ENCODE peak calls at places on chromosome 2, in nine cellular contexts. L is HepG2, W is heart left ventricle, U is GM12878, V is ovary, I is uterus, G is A549, F is IMR-90, T is sigmoid colon. M is an unnamed sample.

GRCh38 chr2:151637284-151637781 is 96.9 kb downstream of the NEB start:
- DNase-seq in L (no peak), W (no peak), U (peak; percentile 11), V (no peak), I (no peak), G (no peak), F (no peak), T (no peak), M (no peak)

GRCh38 chr2:10814571-10815331 is 2.2 kb upstream of the PDIA6 start:
- DNase-seq in L (peak; percentile 23), W (no peak), U (no peak), V (no peak), I (no peak), G (no peak), F (no peak), T (peak; percentile 48), M (no peak)

GRCh38 chr2:11743846-11744553 is 2.4 kb upstream of the LPIN1 start:
- DNase-seq in L (peak; percentile 90), W (peak; percentile 96), U (peak; percentile 82), V (peak; percentile 93), I (peak; percentile 95), G (peak; percentile 99), F (peak; percentile 100), T (peak; percentile 98), M (peak; percentile 94)

GRCh38 chr2:88038263-88039105 is 17.1 kb downstream of the KRCC1 start:
- DNase-seq in L (peak; percentile 74), W (no peak), U (no peak), V (no peak), I (no peak), G (peak; percentile 81), F (peak; percentile 97), T (no peak), M (no peak)

GRCh38 chr2:164430166-164430783 is 191.0 kb downstream of the GRB14 start:
- DNase-seq in L (peak; percentile 39), W (no peak), U (no peak), V (no peak), I (no peak), G (peak; percentile 41), F (peak; percentile 38), T (no peak), M (no peak)

GRCh38 chr2:37168217-37168981 is 11.6 kb upstream of the EIF2AK2 start:
- DNase-seq in L (peak; percentile 55), W (no peak), U (no peak), V (no peak), I (no peak), G (peak; percentile 60), F (peak; percentile 55), T (no peak), M (no peak)

GRCh38 chr2:215034154-215034553 is 104.3 kb downstream of the ABCA12 start:
- DNase-seq in L (no peak), W (no peak), U (no peak), V (no peak), I (no peak), G (no peak), F (no peak), T (no peak), M (no peak)

GRCh38 chr2:116141891-116142474 is 1672.5 kb upstream of the DDX18 start:
- DNase-seq in L (no peak), W (no peak), U (no peak), V (no peak), I (no peak), G (no peak), F (no peak), T (no peak), M (no peak)

GRCh38 chr2:10983711-10984110 is 72.0 kb downstream of the KCNF1 start:
- DNase-seq in L (no peak), W (no peak), U (no peak), V (no peak), I (no peak), G (no peak), F (no peak), T (no peak), M (no peak)

GRCh38 chr2:233426619-233427342 is 72.5 kb downstream of the DGKD start:
- DNase-seq in L (peak; percentile 72), W (no peak), U (no peak), V (no peak), I (no peak), G (peak; percentile 90), F (peak; percentile 99), T (no peak), M (no peak)

GRCh38 chr2:88669371-88670214 is 21.9 kb upstream of the RPIA start:
- DNase-seq in L (peak; percentile 58), W (no peak), U (peak; percentile 32), V (no peak), I (no peak), G (peak; percentile 56), F (peak; percentile 52), T (no peak), M (no peak)

GRCh38 chr2:104871566-104872033 is 17.7 kb downstream of the POU3F3 start:
- DNase-seq in L (no peak), W (no peak), U (no peak), V (no peak), I (no peak), G (no peak), F (no peak), T (no peak), M (no peak)

GRCh38 chr2:30661173-30662107 is 145.8 kb downstream of the CAPN13 start:
- DNase-seq in L (no peak), W (no peak), U (no peak), V (no peak), I (no peak), G (no peak), F (peak; percentile 20), T (no peak), M (no peak)
- TF ChIP-seq POLR2A in L (no peak), W (no peak), U (no peak), V (no peak), I (no peak), G (no peak), F (peak; percentile 66), T (no peak), M (no peak)

GRCh38 chr2:9251154-9252001 is 44.8 kb downstream of the ASAP2 start:
- DNase-seq in L (no peak), W (no peak), U (no peak), V (no peak), I (no peak), G (peak; percentile 81), F (peak; percentile 77), T (no peak), M (no peak)
- H3K27ac ChIP-seq in L (no peak overlapping the region), W (peak overlapping the region; percentile 53), U (no peak overlapping the region), V (no peak overlapping the region), I (peak overlapping the region; percentile 40), G (peak overlapping the region; percentile 84), F (peak overlapping the region; percentile 68), T (peak overlapping the region; percentile 57), M (peak overlapping the region; percentile 13)

GRCh38 chr2:57429821-57430220 is 616.8 kb upstream of the VRK2 start:
- DNase-seq in L (no peak), W (no peak), U (no peak), V (no peak), I (no peak), G (no peak), F (no peak), T (no peak), M (no peak)

GRCh38 chr2:57434952-57435351 is 611.7 kb upstream of the VRK2 start:
- DNase-seq in L (no peak), W (no peak), U (no peak), V (no peak), I (no peak), G (no peak), F (no peak), T (no peak), M (no peak)

GRCh38 chr2:57437077-57437476 is 609.5 kb upstream of the VRK2 start:
- DNase-seq in L (no peak), W (no peak), U (no peak), V (no peak), I (no peak), G (no peak), F (no peak), T (no peak), M (no peak)

GRCh38 chr2:57432528-57432927 is 614.1 kb upstream of the VRK2 start:
- DNase-seq in L (no peak), W (no peak), U (no peak), V (no peak), I (no peak), G (no peak), F (no peak), T (no peak), M (no peak)

DNA sequence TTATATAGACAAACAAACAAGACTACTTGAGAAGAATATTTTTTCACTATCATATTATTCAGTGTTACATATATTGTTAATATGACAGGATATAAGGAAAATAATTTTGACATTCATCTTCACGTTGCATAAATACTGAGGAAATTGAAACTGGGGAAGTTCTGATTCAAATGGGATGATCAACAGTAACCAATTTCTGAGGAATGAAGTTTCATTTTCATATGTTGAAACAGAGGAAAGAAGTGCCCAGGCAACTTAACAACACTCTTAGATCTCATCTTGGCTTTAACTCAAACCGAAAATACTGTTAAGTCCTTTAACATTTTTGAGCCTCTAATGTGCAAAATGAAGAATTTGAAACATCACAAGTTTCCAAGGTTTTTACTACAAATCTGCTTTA is 612.2 kb upstream of the VRK2 start:
- DNase-seq in L (no peak), W (no peak), U (no peak), V (no peak), I (no peak), G (no peak), F (no peak), T (no peak), M (no peak)
- H3K4me3 ChIP-seq in L (no peak overlapping the region), W (no peak overlapping the region), U (no peak overlapping the region), V (no peak overlapping the region), I (no peak overlapping the region), G (no peak overlapping the region), F (no peak overlapping the region), T (no peak overlapping the region), M (no peak overlapping the region)

GRCh38 chr2:235996419-235996818 is 171.8 kb downstream of the GBX2 start:
- DNase-seq in L (no peak), W (peak; percentile 44), U (no peak), V (no peak), I (no peak), G (no peak), F (no peak), T (no peak), M (no peak)

GRCh38 chr2:236001854-236002253 is 166.3 kb downstream of the GBX2 start:
- DNase-seq in L (no peak), W (no peak), U (no peak), V (no peak), I (no peak), G (no peak), F (no peak), T (no peak), M (no peak)

GRCh38 chr2:235999011-235999410 is 169.2 kb downstream of the GBX2 start:
- DNase-seq in L (no peak), W (no peak), U (no peak), V (no peak), I (no peak), G (no peak), F (no peak), T (no peak), M (no peak)

DNA sequence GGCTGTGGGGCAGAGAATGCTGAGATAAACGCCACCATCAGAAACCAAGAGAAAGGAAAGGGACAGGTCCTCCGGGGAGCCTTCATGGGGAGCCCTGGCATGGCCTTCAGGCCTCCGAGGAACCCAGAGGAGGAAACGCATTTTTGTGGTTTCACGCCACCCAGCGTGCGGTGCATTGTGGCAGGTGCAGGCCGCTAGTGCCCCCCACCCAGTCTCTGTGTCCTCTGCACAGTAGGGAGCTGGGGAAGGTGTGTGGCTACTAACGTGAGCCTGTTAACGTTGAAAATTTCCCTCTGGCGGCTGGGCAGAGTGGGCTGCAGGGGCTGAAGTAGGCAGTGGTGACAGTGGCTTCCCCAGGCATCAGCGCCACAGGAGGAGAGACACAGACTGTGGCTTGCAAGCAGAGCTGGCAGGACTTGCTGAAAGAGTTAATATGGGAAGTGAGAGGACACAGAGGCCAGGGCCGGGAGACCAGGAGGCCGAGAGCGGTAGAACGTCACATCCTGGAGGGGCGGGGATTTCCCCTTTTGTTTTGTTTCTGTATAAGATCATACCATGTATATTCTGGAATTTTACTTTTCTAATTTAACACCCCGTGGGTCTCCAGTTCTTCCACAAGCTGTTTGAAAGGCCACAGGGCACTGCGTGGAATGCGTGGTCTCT is 166.9 kb downstream of the GBX2 start:
- DNase-seq in L (no peak), W (no peak), U (no peak), V (no peak), I (no peak), G (no peak), F (no peak), T (no peak), M (no peak)
- TF ChIP-seq POLR2A in L (no peak), W (no peak), U (no peak), V (no peak), I (no peak), G (no peak), F (no peak), T (no peak), M (no peak)

M was measured in right lobe of liver.